ENCODE peak calls at places on chromosome 12, in six cellular contexts. O is astrocyte of the cerebellum, T is IMR-90, V is mesendoderm, S is uterus, N is GM23248. R is an unnamed sample.

GRCh38 chr12:14108702-14109101 is 127.3 kb upstream of the GRIN2B start:
- DNase-seq in T (no peak), V (no peak), O (no peak), S (no peak), N (no peak), R (no peak)

GRCh38 chr12:12441051-12441807 is 84.4 kb downstream of the BORCS5 start:
- DNase-seq in V (no peak), O (no peak), S (no peak), T (no peak), N (no peak), R (no peak)

GRCh38 chr12:104761091-104761490 is 197.0 kb downstream of the SLC41A2 start:
- DNase-seq in T (no peak), V (peak; percentile 40), N (no peak), S (no peak), O (no peak), R (no peak)

GRCh38 chr12:4439736-4440135 is 5.9 kb downstream of the FGF6 start:
- DNase-seq in T (no peak), V (no peak), N (no peak), S (no peak), O (no peak), R (no peak)

GRCh38 chr12:52673713-52674415 is 6.3 kb downstream of the KRT1 start:
- DNase-seq in N (no peak), S (no peak), T (no peak), V (no peak), O (no peak), R (no peak)

GRCh38 chr12:22678175-22678574 is 53.2 kb downstream of the ETNK1 start:
- DNase-seq in T (no peak), O (no peak), N (no peak), S (no peak), V (no peak), R (no peak)

GRCh38 chr12:14836336-14837210 is 6.8 kb downstream of the ART4 start:
- DNase-seq in N (peak; percentile 92), T (peak; percentile 90), V (peak; percentile 79), O (peak; percentile 52), S (no peak), R (no peak)

GRCh38 chr12:113174461-113175384 is 10.6 kb downstream of the DDX54 start:
- DNase-seq in T (peak; percentile 52), O (no peak), V (peak; percentile 66), S (peak; percentile 64), N (peak; percentile 65), R (no peak)

GRCh38 chr12:63882844-63883243 is 38.3 kb downstream of the SRGAP1 start:
- DNase-seq in S (no peak), N (no peak), T (peak; percentile 59), O (no peak), V (peak; percentile 43), R (no peak)

GRCh38 chr12:111180830-111181726 is 187.8 kb downstream of the PHETA1 start:
- DNase-seq in V (no peak), S (peak; percentile 64), O (no peak), N (peak; percentile 21), T (peak; percentile 4), R (no peak)

GRCh38 chr12:49706351-49707126 is 666 bp downstream of the FMNL3 start:
- DNase-seq in S (peak; percentile 41), V (peak; percentile 72), T (peak; percentile 47), O (peak; percentile 16), N (peak; percentile 65), R (no peak)

GRCh38 chr12:124967016-124967739 is 21.8 kb downstream of the DHX37 start:
- DNase-seq in N (no peak), T (no peak), V (no peak), S (no peak), O (no peak), R (no peak)

GRCh38 chr12:132190012-132190755 is 45.9 kb downstream of the NOC4L start:
- DNase-seq in T (no peak), S (no peak), N (peak; percentile 56), V (no peak), O (no peak), R (no peak)

GRCh38 chr12:13588574-13588973 is 392.0 kb downstream of the EMP1 start:
- DNase-seq in S (no peak), O (no peak), T (no peak), V (no peak), N (no peak), R (no peak)

GRCh38 chr12:91529829-91530228 is 347.2 kb upstream of the DCN start:
- DNase-seq in O (no peak), S (no peak), T (no peak), V (no peak), N (peak; percentile 1), R (peak; percentile 90)

GRCh38 chr12:63151898-63152700 is 1.1 kb upstream of the AVPR1A start:
- DNase-seq in O (no peak), V (peak; percentile 90), T (peak; percentile 24), S (peak; percentile 18), N (peak; percentile 62), R (peak; percentile 13)

GRCh38 chr12:94795520-94795919 is 145.2 kb upstream of the TMCC3 start:
- DNase-seq in O (peak; percentile 29), S (no peak), T (peak; percentile 53), V (peak; percentile 86), N (peak; percentile 63), R (peak; percentile 7)

GRCh38 chr12:120858306-120859088 is 45.7 kb downstream of the SPPL3 start:
- DNase-seq in S (no peak), T (no peak), N (no peak), O (no peak), V (no peak), R (no peak)

GRCh38 chr12:57215668-57216013 is 953 bp upstream of the NXPH4 start:
- DNase-seq in V (peak; percentile 38), S (no peak), N (peak; percentile 71), O (no peak), T (peak; percentile 30), R (no peak)

GRCh38 chr12:108615918-108616317 is 17.8 kb downstream of the SELPLG start:
- DNase-seq in V (no peak), S (no peak), N (no peak), T (no peak), O (no peak), R (no peak)

GRCh38 chr12:123916729-123917128 is 55.9 kb downstream of the CCDC92 start:
- DNase-seq in N (peak; percentile 28), O (no peak), S (no peak), V (peak; percentile 34), T (peak; percentile 27), R (no peak)

GRCh38 chr12:69575346-69575745 is 9.9 kb upstream of the CCT2 start:
- DNase-seq in O (no peak), S (no peak), N (peak; percentile 48), T (peak; percentile 57), V (no peak), R (no peak)

GRCh38 chr12:69578283-69578682 is 7.0 kb upstream of the CCT2 start:
- DNase-seq in O (no peak), V (no peak), T (no peak), S (no peak), N (no peak), R (no peak)

GRCh38 chr12:69579029-69579428 is 6.2 kb upstream of the CCT2 start:
- DNase-seq in O (no peak), N (no peak), S (no peak), T (no peak), V (no peak), R (no peak)

GRCh38 chr12:69583203-69583602 is 2.1 kb upstream of the CCT2 start:
- DNase-seq in V (peak; percentile 84), T (no peak), O (no peak), N (peak; percentile 19), S (no peak), R (no peak)

GRCh38 chr12:69580074-69580473 is 5.2 kb upstream of the CCT2 start:
- DNase-seq in O (no peak), N (no peak), T (no peak), V (no peak), S (no peak), R (no peak)
- H3K4me3 ChIP-seq in O (no peak overlapping the region), N (no peak overlapping the region), T (no peak overlapping the region), V (no peak overlapping the region), S (no peak overlapping the region), R (no peak overlapping the region)

GRCh38 chr12:122020795-122021192 is 890 bp upstream of the BCL7A start:
- DNase-seq in V (no peak), S (no peak), T (no peak), N (no peak), O (no peak), R (no peak)
- H3K4me3 ChIP-seq in V (no peak overlapping the region), S (peak overlapping the region; percentile 29), T (peak overlapping the region; percentile 66), N (peak overlapping the region; percentile 74), O (peak overlapping the region; percentile 51), R (peak overlapping the region; percentile 65)

DNA sequence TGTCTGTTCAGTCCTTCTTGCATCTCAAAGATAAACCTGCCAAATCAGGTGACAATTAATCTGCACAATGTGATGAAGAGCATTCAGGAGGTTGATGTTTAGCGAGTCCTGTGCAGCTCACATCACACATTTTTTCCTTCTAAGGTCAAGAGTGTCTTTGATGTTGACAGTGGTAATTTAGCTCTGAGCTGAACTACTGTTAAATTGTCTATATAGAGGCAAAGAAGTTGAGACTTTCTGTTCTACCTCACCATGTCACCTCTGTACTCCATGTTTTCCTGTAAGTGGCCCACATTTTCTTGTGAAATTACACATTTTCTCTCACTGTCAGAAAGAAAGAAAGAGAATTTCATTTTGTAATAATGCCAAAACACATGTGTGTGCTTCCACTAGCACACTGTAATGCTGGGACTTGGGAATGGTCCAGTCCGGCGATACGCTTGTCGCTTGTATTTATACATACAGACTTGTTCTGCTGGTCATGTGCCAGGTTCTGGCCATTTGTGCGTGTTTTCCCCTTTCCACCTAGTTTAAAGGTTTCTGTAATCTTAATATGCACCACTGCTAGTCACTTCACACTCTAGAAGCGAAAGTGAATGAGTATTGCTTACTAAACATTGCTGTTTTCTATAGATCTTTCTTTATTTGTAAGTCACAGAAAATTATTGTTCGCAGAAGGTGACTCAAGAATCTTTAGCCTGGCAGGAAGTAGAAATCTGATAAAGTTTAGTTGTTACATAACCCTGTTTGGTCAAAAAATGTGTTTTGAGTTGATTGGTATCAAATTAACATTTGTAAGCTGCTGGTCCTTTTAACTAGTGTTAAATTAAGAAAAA is 328.9 kb downstream of the TMTC2 start:
- DNase-seq in V (no peak), T (no peak), S (peak; percentile 20), N (peak; percentile 54), O (peak; percentile 5), R (no peak)
- H3K4me3 ChIP-seq in V (no peak overlapping the region), T (peak overlapping the region; percentile 21), S (peak overlapping the region; percentile 22), N (peak overlapping the region; percentile 71), O (peak overlapping the region; percentile 13), R (no peak overlapping the region)

GRCh38 chr12:46219892-46220655 is 48.8 kb downstream of the SLC38A1 start:
- DNase-seq in N (peak; percentile 92), S (no peak), T (peak; percentile 86), O (peak; percentile 36), V (peak; percentile 86), R (no peak)

GRCh38 chr12:46219147-46219891 is 49.5 kb downstream of the SLC38A1 start:
- DNase-seq in N (peak; percentile 17), T (no peak), O (no peak), S (no peak), V (no peak), R (no peak)

GRCh38 chr12:46221255-46222128 is 47.4 kb downstream of the SLC38A1 start:
- DNase-seq in S (no peak), T (peak; percentile 55), N (peak; percentile 84), O (peak; percentile 39), V (peak; percentile 85), R (no peak)

GRCh38 chr12:46217686-46218508 is 50.9 kb downstream of the SLC38A1 start:
- DNase-seq in N (no peak), V (no peak), O (no peak), T (no peak), S (no peak), R (no peak)

GRCh38 chr12:46218509-46219095 is 50.2 kb downstream of the SLC38A1 start:
- DNase-seq in T (no peak), O (no peak), S (no peak), N (no peak), V (no peak), R (no peak)
- H3K4me3 ChIP-seq in T (no peak overlapping the region), O (no peak overlapping the region), S (no peak overlapping the region), N (no peak overlapping the region), V (no peak overlapping the region), R (no peak overlapping the region)

R was measured in LNCaP clone FGC.